ENCODE peak calls at places on chromosomes 5 and 9, in four cellular contexts. One of them, this sample, is unnamed.
A peak's percentile ranks its signal among the peaks of the same experiment; 100 is the strongest.

GRCh38 chr5:96868603-96869371 is 7.5 kb upstream of the ERAP2 start:
- DNase-seq in foreskin fibroblast: peak; percentile 51
- DNase-seq in neural crest cell: no peak
- DNase-seq in GM12864: peak; percentile 55
- DNase-seq in this sample: peak; percentile 52

GRCh38 chr9:88342246-88342645 is 46.0 kb upstream of the SPIN1 start:
- DNase-seq in foreskin fibroblast: no peak
- DNase-seq in neural crest cell: no peak
- DNase-seq in GM12864: no peak
- DNase-seq in this sample: no peak

GRCh38 chr5:177429248-177430045 is 3.0 kb downstream of the GRK6 start:
- DNase-seq in foreskin fibroblast: no peak
- DNase-seq in neural crest cell: no peak
- DNase-seq in GM12864: no peak
- DNase-seq in this sample: peak; percentile 83

GRCh38 chr5:78841767-78842166 is 143.3 kb downstream of the ARSB start:
- DNase-seq in foreskin fibroblast: no peak
- DNase-seq in neural crest cell: no peak
- DNase-seq in GM12864: no peak
- DNase-seq in this sample: no peak

GRCh38 chr9:75149841-75150241 is 61.5 kb downstream of the OSTF1 start:
- DNase-seq in foreskin fibroblast: no peak
- DNase-seq in neural crest cell: no peak
- DNase-seq in GM12864: no peak
- DNase-seq in this sample: no peak

GRCh38 chr5:57386958-57387357 is 95.7 kb downstream of the ACTBL2 start:
- DNase-seq in foreskin fibroblast: peak; percentile 59
- DNase-seq in neural crest cell: no peak
- DNase-seq in GM12864: no peak
- DNase-seq in this sample: no peak

GRCh38 chr5:41876678-41877077 is 6.5 kb upstream of the OXCT1 start:
- DNase-seq in foreskin fibroblast: no peak
- DNase-seq in neural crest cell: no peak
- DNase-seq in GM12864: no peak
- DNase-seq in this sample: no peak

GRCh38 chr5:179190851-179191505 is 130.8 kb downstream of the ZNF354C start:
- DNase-seq in foreskin fibroblast: no peak
- DNase-seq in neural crest cell: no peak
- DNase-seq in GM12864: no peak
- DNase-seq in this sample: no peak

GRCh38 chr5:55492449-55492848 is 42.3 kb downstream of the PLPP1 start:
- DNase-seq in foreskin fibroblast: no peak
- DNase-seq in neural crest cell: no peak
- DNase-seq in GM12864: no peak
- DNase-seq in this sample: no peak

GRCh38 chr5:51159606-51160005 is 223.6 kb upstream of the ISL1 start:
- DNase-seq in foreskin fibroblast: no peak
- DNase-seq in neural crest cell: no peak
- DNase-seq in GM12864: no peak
- DNase-seq in this sample: no peak

GRCh38 chr9:86822414-86822813 is 124.9 kb downstream of the GAS1 start:
- DNase-seq in foreskin fibroblast: no peak
- DNase-seq in neural crest cell: no peak
- DNase-seq in GM12864: no peak
- DNase-seq in this sample: no peak

GRCh38 chr5:146912874-146913273 is 34.3 kb upstream of the PPP2R2B start:
- DNase-seq in foreskin fibroblast: no peak
- DNase-seq in neural crest cell: no peak
- DNase-seq in GM12864: no peak
- DNase-seq in this sample: no peak

GRCh38 chr5:124644138-124644537 is 102.3 kb downstream of the ZNF608 start:
- DNase-seq in foreskin fibroblast: no peak
- DNase-seq in neural crest cell: no peak
- DNase-seq in GM12864: no peak
- DNase-seq in this sample: no peak

GRCh38 chr9:129583308-129584038 is 37.4 kb downstream of the C9orf50 start:
- DNase-seq in foreskin fibroblast: no peak
- DNase-seq in neural crest cell: no peak
- DNase-seq in GM12864: no peak
- DNase-seq in this sample: no peak

GRCh38 chr9:8019636-8020035 is 220.1 kb upstream of the DMAC1 start:
- DNase-seq in foreskin fibroblast: no peak
- DNase-seq in neural crest cell: no peak
- DNase-seq in GM12864: no peak
- DNase-seq in this sample: no peak

GRCh38 chr5:168227001-168227400 is 64.4 kb upstream of the WWC1 start:
- DNase-seq in foreskin fibroblast: no peak
- DNase-seq in neural crest cell: no peak
- DNase-seq in GM12864: no peak
- DNase-seq in this sample: no peak

GRCh38 chr5:170444181-170444580 is 55.0 kb upstream of the KCNMB1 start:
- DNase-seq in foreskin fibroblast: no peak
- DNase-seq in neural crest cell: no peak
- DNase-seq in GM12864: no peak
- DNase-seq in this sample: no peak

GRCh38 chr9:28031521-28032177 is 458.4 kb upstream of the C9orf72 start:
- DNase-seq in foreskin fibroblast: no peak
- DNase-seq in neural crest cell: no peak
- DNase-seq in GM12864: no peak
- DNase-seq in this sample: no peak

GRCh38 chr5:82105457-82105856 is 133.6 kb downstream of the ATG10 start:
- DNase-seq in foreskin fibroblast: no peak
- DNase-seq in neural crest cell: no peak
- DNase-seq in GM12864: no peak
- DNase-seq in this sample: no peak

GRCh38 chr5:115601709-115602584 is at the start of gene TICAM2:
- DNase-seq in foreskin fibroblast: peak; percentile 78
- DNase-seq in neural crest cell: peak; percentile 25
- DNase-seq in GM12864: peak; percentile 81
- DNase-seq in this sample: peak; percentile 88

GRCh38 chr5:80191991-80192398 is 63.9 kb downstream of the SERINC5 start:
- DNase-seq in foreskin fibroblast: no peak
- DNase-seq in neural crest cell: no peak
- DNase-seq in GM12864: no peak
- DNase-seq in this sample: no peak

GRCh38 chr9:95505676-95506437 is 10.9 kb downstream of the PTCH1 start:
- DNase-seq in foreskin fibroblast: peak; percentile 48
- DNase-seq in neural crest cell: peak; percentile 61
- DNase-seq in GM12864: no peak
- DNase-seq in this sample: peak; percentile 68

GRCh38 chr5:76133967-76134366 is 50.8 kb downstream of the SV2C start:
- DNase-seq in foreskin fibroblast: no peak
- DNase-seq in neural crest cell: no peak
- DNase-seq in GM12864: no peak
- DNase-seq in this sample: no peak

GRCh38 chr5:133758641-133759040 is 146.3 kb upstream of the FSTL4 start:
- DNase-seq in foreskin fibroblast: no peak
- DNase-seq in neural crest cell: no peak
- DNase-seq in GM12864: no peak
- DNase-seq in this sample: no peak

GRCh38 chr5:4196744-4197646 is 601.4 kb downstream of the IRX1 start:
- DNase-seq in foreskin fibroblast: no peak
- DNase-seq in neural crest cell: no peak
- DNase-seq in GM12864: no peak
- DNase-seq in this sample: no peak

DNA sequence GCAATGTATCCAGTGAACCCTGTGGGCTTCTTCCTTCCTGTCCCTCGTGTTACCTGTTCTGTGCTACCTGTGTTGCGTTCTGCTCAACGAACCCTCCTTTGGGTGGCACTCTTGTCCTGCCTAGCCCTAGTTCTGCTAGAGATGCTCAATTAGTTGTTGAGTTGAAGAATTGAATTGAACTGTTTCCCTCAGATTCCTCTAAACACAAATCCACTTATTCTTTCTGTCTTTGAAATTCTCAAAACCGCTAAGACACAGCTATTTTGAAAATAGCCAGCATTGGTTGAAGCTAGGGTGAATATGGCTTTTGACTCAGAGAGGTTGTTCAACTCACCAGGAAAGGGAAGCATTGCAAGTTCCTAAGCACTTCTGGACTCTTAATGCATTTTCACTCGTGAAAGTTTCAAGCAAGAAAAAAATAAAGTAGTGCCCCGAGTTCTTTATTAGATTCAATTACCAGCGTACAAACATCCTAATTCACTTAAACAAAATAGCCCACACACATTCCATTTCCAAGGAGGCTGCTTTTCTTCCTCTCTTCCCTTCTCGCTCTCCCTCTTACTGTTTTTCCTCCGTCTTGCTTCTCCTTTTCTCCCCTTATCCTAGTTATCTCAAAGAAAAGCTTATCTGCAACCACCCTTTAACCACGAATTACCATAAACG is 648 bp upstream of the ITGA1 start:
- DNase-seq in foreskin fibroblast: no peak
- DNase-seq in neural crest cell: no peak
- DNase-seq in GM12864: no peak
- DNase-seq in this sample: peak; percentile 37
- TF ChIP-seq CTCF in foreskin fibroblast: peak; percentile 12
- TF ChIP-seq CTCF in neural crest cell: no peak
- TF ChIP-seq CTCF in GM12864: peak; percentile 51
- TF ChIP-seq CTCF in this sample: peak; percentile 65

DNA sequence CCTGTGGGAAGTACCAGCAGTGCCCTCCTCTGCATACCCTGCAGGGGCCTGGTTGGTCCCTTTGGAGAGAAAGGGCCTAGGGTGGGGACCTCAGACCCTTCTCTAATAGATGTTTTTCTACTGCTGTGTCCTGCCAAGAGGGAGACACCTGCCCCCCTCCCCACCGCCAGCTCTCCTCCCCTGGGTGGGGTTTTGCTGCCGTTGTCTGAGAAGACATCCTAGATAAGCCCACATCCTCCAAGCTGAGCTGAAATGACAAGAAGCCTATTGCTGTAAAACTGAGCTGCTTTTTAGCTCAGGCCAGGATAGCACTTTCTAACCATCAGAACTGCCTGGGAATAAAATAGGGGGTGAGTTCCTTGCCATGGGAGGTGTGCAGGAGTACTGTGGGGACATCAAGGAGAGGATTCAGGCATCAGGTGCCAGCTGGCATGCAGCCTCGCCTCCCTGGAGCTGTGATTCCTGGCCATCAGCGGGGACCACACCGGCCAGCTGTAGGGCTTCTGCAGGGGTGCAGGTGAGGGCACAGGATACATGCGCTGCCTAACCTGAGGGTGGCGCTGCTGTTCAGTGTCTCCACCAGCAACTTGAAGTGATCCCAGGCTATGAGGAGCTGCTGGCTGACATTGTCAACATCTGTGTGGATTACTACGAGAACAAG is 37.9 kb downstream of the CYFIP2 start:
- DNase-seq in foreskin fibroblast: no peak
- DNase-seq in neural crest cell: no peak
- DNase-seq in GM12864: no peak
- DNase-seq in this sample: no peak
- TF ChIP-seq CTCF in foreskin fibroblast: no peak
- TF ChIP-seq CTCF in neural crest cell: peak; percentile 18
- TF ChIP-seq CTCF in GM12864: peak; percentile 37
- TF ChIP-seq CTCF in this sample: peak; percentile 15

DNA sequence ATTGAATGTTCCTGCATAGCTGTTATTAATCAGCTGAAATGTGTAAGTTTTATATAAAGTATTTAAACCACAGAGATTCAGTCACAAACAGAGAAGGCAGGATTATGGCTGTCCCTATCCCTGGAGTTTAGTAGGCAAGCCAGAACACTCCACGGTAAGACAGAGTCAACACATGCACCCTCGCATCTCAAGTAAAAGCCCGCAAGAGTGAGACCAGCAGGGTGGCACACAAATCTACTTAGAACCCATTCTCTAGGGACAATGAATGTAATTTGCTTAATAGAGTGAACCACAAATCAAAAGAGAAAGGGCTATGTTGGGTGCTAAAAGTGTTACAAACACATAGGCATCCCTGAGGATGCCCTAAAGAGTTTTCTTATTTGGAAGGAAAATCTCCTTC is 35.1 kb downstream of the LPAR1 start:
- DNase-seq in foreskin fibroblast: no peak
- DNase-seq in neural crest cell: no peak
- DNase-seq in GM12864: no peak
- DNase-seq in this sample: no peak
- TF ChIP-seq CTCF in foreskin fibroblast: no peak
- TF ChIP-seq CTCF in neural crest cell: no peak
- TF ChIP-seq CTCF in GM12864: no peak
- TF ChIP-seq CTCF in this sample: no peak

GRCh38 chr5:72508241-72509170 is 1.3 kb upstream of the ZNF366 start:
- DNase-seq in foreskin fibroblast: no peak
- DNase-seq in neural crest cell: no peak
- DNase-seq in GM12864: peak; percentile 77
- DNase-seq in this sample: peak; percentile 77
- TF ChIP-seq CTCF in foreskin fibroblast: no peak
- TF ChIP-seq CTCF in neural crest cell: no peak
- TF ChIP-seq CTCF in GM12864: no peak
- TF ChIP-seq CTCF in this sample: no peak

GRCh38 chr5:135458921-135459331 is 6.8 kb upstream of the TIFAB start:
- DNase-seq in foreskin fibroblast: no peak
- DNase-seq in neural crest cell: no peak
- DNase-seq in GM12864: no peak
- DNase-seq in this sample: no peak

GRCh38 chr5:135455876-135456237 is 3.7 kb upstream of the TIFAB start:
- DNase-seq in foreskin fibroblast: no peak
- DNase-seq in neural crest cell: no peak
- DNase-seq in GM12864: no peak
- DNase-seq in this sample: no peak

GRCh38 chr5:135458356-135458755 is 6.2 kb upstream of the TIFAB start:
- DNase-seq in foreskin fibroblast: no peak
- DNase-seq in neural crest cell: no peak
- DNase-seq in GM12864: no peak
- DNase-seq in this sample: no peak

GRCh38 chr5:135456238-135457099 is 4.3 kb upstream of the TIFAB start:
- DNase-seq in foreskin fibroblast: peak; percentile 87
- DNase-seq in neural crest cell: no peak
- DNase-seq in GM12864: peak; percentile 41
- DNase-seq in this sample: peak; percentile 47

DNA sequence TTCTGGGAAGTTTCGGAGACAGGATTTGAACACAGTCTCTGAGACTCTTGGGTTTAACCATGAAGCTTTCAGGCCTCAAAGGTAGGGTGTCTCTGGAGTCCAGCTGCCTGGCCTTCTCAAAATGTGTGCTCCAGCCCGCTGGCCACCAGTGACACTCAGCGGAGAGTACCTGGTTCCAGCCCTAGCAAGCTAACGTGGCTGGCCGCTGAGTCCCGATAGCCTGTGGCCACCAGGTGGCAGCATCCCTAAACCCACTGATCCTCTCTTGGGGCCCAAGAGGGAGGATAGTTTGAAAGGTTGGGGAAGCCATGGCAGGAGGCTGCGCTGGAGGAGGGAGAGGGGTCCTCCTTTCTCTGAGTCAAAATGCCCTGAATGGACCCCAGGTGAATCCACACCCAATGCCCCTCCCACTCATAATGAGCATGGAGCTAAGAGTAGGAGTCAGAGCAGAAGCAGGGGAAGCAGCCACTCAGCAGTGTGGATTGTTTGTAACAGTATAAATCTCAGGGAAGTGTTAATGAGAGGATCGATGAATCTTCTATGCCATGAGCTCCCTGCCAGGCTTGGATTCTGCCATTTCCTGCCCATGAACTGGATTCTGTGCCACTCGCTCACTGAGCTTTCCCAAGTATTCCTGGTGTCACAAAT is 5.4 kb upstream of the TIFAB start:
- DNase-seq in foreskin fibroblast: no peak
- DNase-seq in neural crest cell: peak; percentile 68
- DNase-seq in GM12864: no peak
- DNase-seq in this sample: peak; percentile 77
- TF ChIP-seq CTCF in foreskin fibroblast: peak; percentile 70
- TF ChIP-seq CTCF in neural crest cell: peak; percentile 86
- TF ChIP-seq CTCF in GM12864: peak; percentile 93
- TF ChIP-seq CTCF in this sample: peak; percentile 97

GRCh38 chr5:35202319-35203111 is 27.8 kb downstream of the PRLR start:
- DNase-seq in foreskin fibroblast: peak; percentile 22
- DNase-seq in neural crest cell: peak; percentile 35
- DNase-seq in GM12864: peak; percentile 31
- DNase-seq in this sample: peak; percentile 27
- TF ChIP-seq CTCF in foreskin fibroblast: peak; percentile 65
- TF ChIP-seq CTCF in neural crest cell: peak; percentile 56
- TF ChIP-seq CTCF in GM12864: peak; percentile 64
- TF ChIP-seq CTCF in this sample: peak; percentile 57